ENCODE peak calls at places on chromosome 11, in four cellular contexts. Q is A549, U is WTC11, L is K562. D is an unnamed sample.

GRCh38 chr11:109508185-109508584 is 86.2 kb downstream of the C11orf87 start:
- DNase-seq in L (no peak), Q (no peak), U (no peak), D (no peak)

GRCh38 chr11:106379712-106380111 is 302.2 kb downstream of the AASDHPPT start:
- DNase-seq in U (no peak), L (no peak), Q (no peak), D (no peak)

GRCh38 chr11:2440646-2441045 is 3.7 kb downstream of the TRPM5 start:
- DNase-seq in Q (no peak), U (no peak), L (no peak), D (no peak)

GRCh38 chr11:85886089-85887056 is 31.2 kb downstream of the CCDC83 start:
- DNase-seq in L (no peak), Q (no peak), U (no peak), D (no peak)

GRCh38 chr11:12540075-12540685 is 134.0 kb upstream of the TEAD1 start:
- DNase-seq in U (no peak), L (no peak), Q (peak), D (no peak)

GRCh38 chr11:78251083-78251699 is 62.5 kb downstream of the USP35 start:
- DNase-seq in Q (no peak), L (no peak), U (no peak), D (peak)

GRCh38 chr11:57364851-57365660 is 15.9 kb downstream of the PRG3 start:
- DNase-seq in U (peak), Q (no peak), L (no peak), D (no peak)

GRCh38 chr11:70650075-70650909 is 252.0 kb downstream of the CTTN start:
- DNase-seq in Q (peak), L (peak), U (peak), D (peak)

GRCh38 chr11:6638437-6638836 is 17.2 kb downstream of the DCHS1 start:
- DNase-seq in Q (no peak), L (peak), U (no peak), D (no peak)

GRCh38 chr11:1081601-1082311 is 7.1 kb downstream of the MUC2 start:
- DNase-seq in U (peak), Q (no peak), L (no peak), D (no peak)

GRCh38 chr11:66336234-66337102 is at the start of gene RIN1:
- DNase-seq in Q (peak), U (peak), L (peak), D (peak)

GRCh38 chr11:37500425-37500824 is 902.4 kb upstream of the RAG2 start:
- DNase-seq in U (no peak), L (no peak), Q (no peak), D (no peak)

GRCh38 chr11:79276900-79277299 is 163.9 kb downstream of the TENM4 start:
- DNase-seq in U (no peak), Q (no peak), L (no peak), D (no peak)

GRCh38 chr11:107741044-107741823 is 29.4 kb upstream of the SLN start:
- DNase-seq in U (no peak), Q (peak), L (peak), D (peak)

GRCh38 chr11:70158757-70159389 is 44.2 kb upstream of the FADD start:
- DNase-seq in U (no peak), Q (no peak), L (no peak), D (no peak)

GRCh38 chr11:108624196-108624925 is 30.8 kb upstream of the EXPH5 start:
- DNase-seq in L (no peak), U (no peak), Q (no peak), D (no peak)

DNA sequence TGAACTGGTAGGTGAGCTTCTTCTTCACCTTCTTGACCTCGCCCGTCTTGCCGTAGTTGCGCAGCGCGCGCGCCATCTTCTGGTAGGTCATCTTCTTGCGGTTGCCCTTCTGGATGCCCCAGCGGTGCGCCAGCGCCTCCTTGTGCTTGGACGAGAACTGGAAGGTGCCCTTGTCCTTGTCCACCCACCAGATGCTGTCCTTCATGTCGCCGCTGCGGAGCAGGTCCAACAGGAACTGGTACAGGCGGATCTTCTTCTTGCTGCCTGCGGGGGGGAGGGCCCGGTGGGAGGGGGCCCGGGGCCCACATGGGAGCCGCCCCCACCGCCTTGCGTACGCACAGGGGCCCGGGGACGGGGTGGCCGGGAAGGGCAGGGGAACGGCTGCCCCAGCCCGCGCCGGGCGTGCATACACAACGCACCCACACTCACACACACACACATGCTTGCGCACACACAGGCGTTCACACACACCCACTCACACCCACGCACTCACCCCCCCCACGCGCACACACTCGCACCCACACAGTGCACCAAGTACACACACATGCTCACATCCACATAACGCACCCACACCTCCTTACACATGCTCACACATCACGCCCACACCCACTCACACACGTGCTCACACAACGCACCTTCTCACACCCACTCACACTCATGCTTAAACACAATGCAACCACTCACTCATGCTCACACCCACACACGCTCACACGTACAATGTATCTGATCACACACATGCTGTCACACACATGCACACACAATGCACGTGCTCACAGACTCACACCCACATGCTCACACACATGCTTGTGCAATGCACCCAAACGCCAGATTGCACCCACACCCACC is 3.0 kb upstream of the MYBPC3 start:
- DNase-seq in U (peak), Q (peak), L (peak), D (peak)
- TF ChIP-seq HMGXB4 in U (peak), Q (no peak), L (no peak), D (peak)

GRCh38 chr11:62393735-62394134 is 25.1 kb upstream of the SCGB1A1 start:
- DNase-seq in Q (no peak), U (no peak), L (no peak), D (no peak)
- TF ChIP-seq HMGXB4 in Q (no peak), U (no peak), L (no peak), D (no peak)

GRCh38 chr11:64874841-64875240 is 3.6 kb downstream of the EHD1 start:
- DNase-seq in L (no peak), Q (no peak), U (no peak), D (no peak)
- TF ChIP-seq HMGXB4 in L (no peak), Q (no peak), U (no peak), D (no peak)

DNA sequence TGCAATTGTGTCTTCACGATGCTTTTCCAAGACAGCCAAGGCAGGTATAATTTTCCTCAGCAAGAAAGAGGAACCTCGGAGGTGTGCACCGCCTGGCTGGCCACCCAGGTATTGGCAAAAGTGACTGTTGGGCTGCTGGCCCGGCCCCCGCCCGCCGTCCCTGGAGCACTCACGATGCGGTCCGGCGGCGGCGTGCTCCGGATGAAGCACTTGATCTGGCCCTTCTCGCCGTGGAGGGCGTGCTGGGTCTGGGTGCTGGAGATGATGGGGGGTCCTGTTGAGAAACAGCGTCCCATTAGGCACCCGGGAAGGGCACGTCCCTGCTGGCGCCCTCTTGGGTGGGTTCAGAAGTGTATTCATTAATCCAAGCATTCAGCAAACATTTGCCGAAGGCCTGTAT is 84.8 kb downstream of the ST3GAL4 start:
- DNase-seq in U (no peak), L (no peak), Q (no peak), D (no peak)
- TF ChIP-seq HMGXB4 in U (no peak), L (no peak), Q (no peak), D (no peak)

GRCh38 chr11:132114185-132114584 is 743.8 kb downstream of the NTM start:
- DNase-seq in U (peak), Q (peak), L (no peak), D (no peak)
- TF ChIP-seq HMGXB4 in U (no peak), Q (no peak), L (no peak), D (no peak)

GRCh38 chr11:113906038-113906437 is 1.4 kb downstream of the HTR3B start:
- DNase-seq in L (no peak), U (peak), Q (peak), D (peak)
- TF ChIP-seq HMGXB4 in L (no peak), U (no peak), Q (no peak), D (no peak)

GRCh38 chr11:122696662-122697061 is 41.1 kb downstream of the UBASH3B start:
- DNase-seq in U (no peak), L (peak), Q (no peak), D (no peak)
- TF ChIP-seq HMGXB4 in U (no peak), L (no peak), Q (no peak), D (no peak)

GRCh38 chr11:44315947-44316387 is 6.0 kb upstream of the ALX4 start:
- DNase-seq in L (no peak), U (no peak), Q (peak), D (no peak)

GRCh38 chr11:44318369-44318768 is 8.4 kb upstream of the ALX4 start:
- DNase-seq in U (no peak), L (no peak), Q (no peak), D (no peak)

GRCh38 chr11:44314733-44315132 is 4.8 kb upstream of the ALX4 start:
- DNase-seq in U (no peak), L (no peak), Q (no peak), D (no peak)

GRCh38 chr11:44319170-44319551 is 9.2 kb upstream of the ALX4 start:
- DNase-seq in Q (no peak), U (peak), L (no peak), D (no peak)

DNA sequence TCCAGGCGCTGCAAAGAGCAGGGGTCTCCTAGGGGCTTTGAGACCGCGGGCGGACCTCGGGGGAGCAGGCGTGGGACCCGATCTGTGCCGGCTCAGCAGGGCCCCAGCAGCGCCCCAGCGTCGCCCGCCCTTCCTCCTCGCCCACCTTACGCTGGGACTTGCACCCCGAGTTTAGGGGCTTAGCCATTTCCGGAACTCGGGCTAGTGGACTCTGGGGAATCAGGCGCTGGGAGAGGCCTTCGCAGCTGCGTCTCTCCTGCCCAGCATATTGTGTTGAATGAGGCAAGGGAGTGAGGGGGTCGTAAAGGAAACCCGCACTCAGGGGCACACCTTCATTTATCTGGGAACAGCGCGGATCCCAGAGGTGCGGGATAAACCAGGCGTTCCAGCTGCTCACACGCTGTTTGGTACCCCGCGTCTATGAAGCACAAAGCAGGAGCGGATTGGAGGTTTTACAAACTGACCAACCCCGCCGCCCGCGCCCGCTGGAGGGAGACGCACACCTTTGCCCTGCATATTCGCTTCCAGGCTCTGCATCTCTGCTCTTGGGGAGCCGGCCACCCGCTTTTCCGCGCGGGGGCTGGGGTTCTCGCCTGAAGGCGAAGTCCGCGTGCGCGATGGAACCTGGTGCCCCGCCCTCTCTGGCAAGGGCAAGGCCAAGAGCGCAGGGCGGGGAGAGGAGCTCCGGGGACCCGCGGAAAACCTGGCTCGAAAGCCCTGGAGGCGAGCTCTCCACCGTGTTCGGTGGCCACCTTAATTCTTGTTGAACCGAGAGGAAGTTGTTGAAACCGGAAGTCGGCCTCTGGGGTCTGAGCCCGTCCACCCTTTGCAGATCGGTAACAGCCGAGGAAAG is 6.7 kb upstream of the ALX4 start:
- DNase-seq in U (peak), Q (peak), L (no peak), D (no peak)
- TF ChIP-seq HMGXB4 in U (no peak), Q (no peak), L (no peak), D (no peak)

GRCh38 chr11:111406091-111406490 is 27.0 kb upstream of the POU2AF1 start:
- DNase-seq in L (no peak), Q (no peak), U (no peak), D (no peak)
- TF ChIP-seq HMGXB4 in L (no peak), Q (no peak), U (no peak), D (no peak)

D was measured in HepG2.